ENCODE peak calls at places on chromosome 3, in ten cellular contexts. S is colonic mucosa; T is GM10248; F is AG09309; N is neural progenitor cell; O is B cell; J is hepatocyte; W is CD8-positive, alpha-beta T cell; R is left lung; U is fibroblast of the aortic adventitia. H is an unnamed sample.

GRCh38 chr3:46096336-46096735 is 69.1 kb upstream of the XCR1 start:
- DNase-seq in S (no peak), T (no peak), F (no peak), N (no peak), O (no peak), J (no peak), W (no peak), R (no peak), U (no peak), H (no peak)

GRCh38 chr3:9398715-9399708 is 1.6 kb downstream of the SETD5 start:
- DNase-seq in S (peak), T (peak), F (no peak), N (peak), O (no peak), J (peak), W (no peak), R (no peak), U (peak), H (peak)

GRCh38 chr3:29410660-29411405 is 130.0 kb downstream of the RBMS3 start:
- DNase-seq in S (no peak), T (no peak), F (no peak), N (no peak), O (no peak), J (no peak), W (no peak), R (no peak), U (no peak), H (no peak)

GRCh38 chr3:41148446-41148845 is 50.9 kb upstream of the CTNNB1 start:
- DNase-seq in S (no peak), T (no peak), F (no peak), N (no peak), O (no peak), J (no peak), W (no peak), R (no peak), U (no peak), H (no peak)

GRCh38 chr3:58041826-58042324 is 33.7 kb downstream of the FLNB start:
- DNase-seq in S (no peak), T (peak), F (peak), N (peak), O (no peak), J (no peak), W (no peak), R (no peak), U (peak), H (peak)

GRCh38 chr3:99808163-99808794 is 9.4 kb upstream of the CMSS1 start:
- DNase-seq in S (peak), T (peak), F (peak), N (peak), O (peak), J (peak), W (no peak), R (no peak), U (peak), H (peak)

GRCh38 chr3:32818431-32819085 is 761 bp downstream of the TRIM71 start:
- DNase-seq in S (no peak), T (no peak), F (no peak), N (peak), O (peak), J (peak), W (no peak), R (no peak), U (no peak), H (peak)

GRCh38 chr3:195100903-195101591 is 169.9 kb downstream of the XXYLT1 start:
- DNase-seq in S (no peak), T (peak), F (peak), N (no peak), O (peak), J (no peak), W (no peak), R (peak), U (peak), H (peak)

GRCh38 chr3:31614162-31614921 is 81.6 kb downstream of the STT3B start:
- DNase-seq in S (no peak), T (no peak), F (no peak), N (no peak), O (no peak), J (no peak), W (no peak), R (no peak), U (no peak), H (no peak)

GRCh38 chr3:35648347-35648746 is 9.0 kb downstream of the ARPP21 start:
- DNase-seq in S (no peak), T (no peak), F (no peak), N (no peak), O (no peak), J (no peak), W (no peak), R (no peak), U (peak), H (no peak)

GRCh38 chr3:113685124-113685523 is 11.3 kb downstream of the USF3 start:
- DNase-seq in S (no peak), T (no peak), F (no peak), N (no peak), O (no peak), J (no peak), W (no peak), R (no peak), U (no peak), H (no peak)

GRCh38 chr3:64229903-64230302 is 4.6 kb upstream of the PRICKLE2 start:
- DNase-seq in S (no peak), T (no peak), F (no peak), N (no peak), O (no peak), J (no peak), W (no peak), R (no peak), U (no peak), H (no peak)

GRCh38 chr3:63753567-63753966 is 65.5 kb upstream of the C3orf49 start:
- DNase-seq in S (no peak), T (no peak), F (no peak), N (peak), O (no peak), J (peak), W (no peak), R (no peak), U (peak), H (no peak)

GRCh38 chr3:64451283-64452012 is 226.2 kb upstream of the PRICKLE2 start:
- DNase-seq in S (no peak), T (no peak), F (no peak), N (no peak), O (no peak), J (no peak), W (no peak), R (no peak), U (no peak), H (no peak)

GRCh38 chr3:130849111-130849552 is 44.8 kb upstream of the ATP2C1 start:
- DNase-seq in S (peak), T (no peak), F (no peak), N (no peak), O (no peak), J (no peak), W (no peak), R (peak), U (no peak), H (no peak)

GRCh38 chr3:20904674-20905073 is 718.7 kb upstream of the SGO1 start:
- DNase-seq in S (no peak), T (no peak), F (no peak), N (peak), O (no peak), J (no peak), W (no peak), R (no peak), U (no peak), H (no peak)

GRCh38 chr3:120302361-120302760 is 17.3 kb upstream of the GPR156 start:
- DNase-seq in S (no peak), T (no peak), F (no peak), N (no peak), O (no peak), J (no peak), W (no peak), R (no peak), U (peak), H (no peak)

GRCh38 chr3:103499132-103499885 is 1064.5 kb downstream of the ZPLD1 start:
- DNase-seq in S (no peak), T (no peak), F (peak), N (no peak), O (no peak), J (no peak), W (no peak), R (no peak), U (no peak), H (no peak)

GRCh38 chr3:51637941-51638471 is 33.0 kb upstream of the TEX264 start:
- DNase-seq in S (peak), T (peak), F (peak), N (peak), O (peak), J (peak), W (peak), R (no peak), U (peak), H (peak)

GRCh38 chr3:194233150-194233549 is 97.2 kb downstream of the HES1 start:
- DNase-seq in S (no peak), T (no peak), F (no peak), N (no peak), O (no peak), J (no peak), W (no peak), R (no peak), U (no peak), H (no peak)

GRCh38 chr3:127544151-127544805 is 46.3 kb downstream of the TPRA1 start:
- DNase-seq in S (peak), T (peak), F (peak), N (peak), O (peak), J (peak), W (peak), R (peak), U (peak), H (peak)

GRCh38 chr3:51683566-51683965 is 12.5 kb downstream of the TEX264 start:
- DNase-seq in S (no peak), T (no peak), F (no peak), N (no peak), O (no peak), J (no peak), W (peak), R (no peak), U (no peak), H (no peak)

GRCh38 chr3:194296448-194296831 is 54.7 kb downstream of the CPN2 start:
- DNase-seq in S (no peak), T (no peak), F (no peak), N (peak), O (no peak), J (peak), W (no peak), R (no peak), U (peak), H (no peak)

GRCh38 chr3:111621535-111621934 is 26.4 kb upstream of the ZBED2 start:
- DNase-seq in S (no peak), T (no peak), F (no peak), N (peak), O (no peak), J (no peak), W (peak), R (no peak), U (no peak), H (no peak)

DNA sequence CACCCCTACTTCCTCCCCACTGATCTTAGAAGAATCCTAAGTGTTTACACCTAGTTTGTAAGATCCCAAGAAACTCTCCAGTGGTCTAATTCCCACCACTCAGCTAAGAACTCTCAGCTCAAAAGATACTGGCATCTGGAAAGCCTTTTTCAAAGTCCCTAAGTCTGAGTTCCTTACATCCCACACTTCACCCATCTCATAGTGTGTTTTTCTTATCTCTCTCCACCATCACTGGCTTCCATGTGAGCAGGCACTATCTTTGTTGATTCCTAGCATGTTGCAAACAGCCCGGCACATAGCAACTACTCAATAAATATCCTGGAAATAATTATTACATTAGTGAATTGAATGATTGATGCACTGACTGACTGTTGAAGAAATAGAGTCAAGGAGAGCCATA is 173.7 kb downstream of the FHIT start:
- DNase-seq in S (no peak), T (no peak), F (no peak), N (no peak), O (no peak), J (no peak), W (no peak), R (no peak), U (no peak), H (no peak)
- TF ChIP-seq CTCF in S (no peak), T (no peak), F (no peak), N (no peak), O (no peak), J (no peak), W (no peak), R (no peak), U (no peak), H (no peak)

GRCh38 chr3:196292281-196292923 is 4.9 kb upstream of the PCYT1A start:
- DNase-seq in S (no peak), T (peak), F (no peak), N (no peak), O (peak), J (no peak), W (no peak), R (no peak), U (no peak), H (peak)
- TF ChIP-seq CTCF in S (no peak), T (peak), F (no peak), N (no peak), O (no peak), J (no peak), W (no peak), R (no peak), U (no peak), H (peak)

DNA sequence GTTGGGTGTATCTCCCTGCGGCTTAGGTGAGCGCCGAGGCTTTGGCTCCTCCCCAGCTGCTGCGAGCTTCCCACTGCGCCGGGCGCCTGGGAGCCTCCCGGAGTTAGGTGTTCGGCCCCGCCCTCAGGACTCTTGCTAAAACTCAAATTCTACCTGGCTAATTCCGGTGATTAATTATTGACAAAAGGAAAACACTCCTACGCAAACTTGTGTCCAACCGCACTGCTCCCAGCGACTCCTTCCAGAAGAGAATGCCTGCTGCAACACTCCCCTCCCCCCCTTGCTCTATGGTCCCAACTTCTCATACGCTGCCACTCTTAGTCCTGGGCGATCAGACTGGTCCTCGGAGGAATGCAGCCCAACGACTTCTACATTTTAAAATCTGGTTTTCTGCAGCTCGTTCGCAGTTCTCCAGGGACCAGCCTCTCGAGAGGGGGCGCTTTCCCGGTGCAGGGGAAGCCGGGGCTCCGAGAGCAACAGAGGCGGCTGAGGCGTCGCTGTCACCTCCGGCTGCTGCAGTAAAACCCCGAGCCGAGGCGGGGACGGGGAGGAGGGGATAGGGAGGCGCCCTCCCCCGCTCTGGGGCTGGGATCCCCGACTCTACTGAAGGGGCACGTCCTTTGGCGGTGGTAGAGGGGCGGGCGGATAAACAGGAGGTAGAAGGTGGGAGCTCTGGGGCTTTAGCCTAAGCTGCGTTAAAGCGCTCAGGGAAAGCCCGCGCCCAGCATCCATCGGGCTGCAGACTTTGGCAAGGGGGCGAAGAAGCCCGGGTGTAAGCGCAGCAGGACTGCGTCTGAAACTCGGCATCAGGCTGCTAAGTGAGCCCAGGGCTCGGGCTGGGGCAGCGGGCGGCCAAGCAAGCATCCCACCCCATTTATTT is at the start of gene SPTSSB:
- DNase-seq in S (peak), T (peak), F (no peak), N (peak), O (peak), J (peak), W (peak), R (peak), U (no peak), H (peak)
- TF ChIP-seq CTCF in S (no peak), T (no peak), F (peak), N (peak), O (no peak), J (peak), W (no peak), R (no peak), U (peak), H (no peak)

DNA sequence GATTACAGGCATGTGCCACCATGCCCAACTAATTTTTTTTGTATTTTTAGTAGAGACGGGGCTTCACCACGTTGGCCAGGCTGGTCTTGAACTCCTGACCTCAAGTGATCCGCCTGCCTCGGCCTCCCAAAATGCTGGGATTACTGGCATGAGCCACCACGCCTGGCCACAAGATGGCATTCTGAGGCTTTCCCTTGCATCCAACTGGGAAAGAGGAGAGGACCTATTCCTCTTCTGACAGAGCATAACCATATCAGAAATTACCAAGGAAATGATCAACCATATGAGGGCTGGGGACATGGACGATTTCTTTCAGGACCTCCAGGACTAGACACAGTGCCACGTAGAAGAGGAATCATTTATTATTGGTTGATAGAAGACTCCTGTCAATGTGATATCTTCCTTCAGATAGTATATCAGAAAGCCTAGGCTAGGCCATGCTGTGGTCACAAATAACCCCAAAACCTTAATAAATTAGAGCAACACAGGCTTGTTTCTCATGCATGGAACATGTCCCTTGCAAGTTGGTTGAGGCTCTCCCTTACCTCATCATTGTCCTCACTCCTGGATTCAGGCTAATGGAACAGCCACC is 372.3 kb upstream of the IL12A start:
- DNase-seq in S (peak), T (no peak), F (no peak), N (peak), O (no peak), J (peak), W (no peak), R (no peak), U (peak), H (no peak)
- TF ChIP-seq CTCF in S (peak), T (no peak), F (peak), N (peak), O (no peak), J (peak), W (no peak), R (peak), U (peak), H (no peak)

DNA sequence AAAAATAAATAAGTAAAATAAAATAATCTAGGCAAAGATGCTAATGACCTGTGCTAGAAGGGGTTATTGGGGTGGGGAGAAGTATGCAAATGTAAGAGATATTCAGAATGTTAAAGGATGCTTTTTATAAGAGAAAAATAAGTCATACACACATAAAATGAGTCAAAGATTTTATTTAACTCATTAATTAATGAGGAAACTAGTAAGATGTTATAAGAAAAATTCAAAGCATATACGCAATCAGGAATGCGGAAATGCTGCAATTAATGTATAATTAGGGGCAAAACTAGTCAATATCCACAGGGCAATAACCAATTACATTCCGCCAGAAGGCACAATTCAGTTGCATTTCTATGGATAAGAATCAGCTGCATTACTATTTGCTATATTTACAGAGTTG is 30.1 kb downstream of the MAP3K13 start:
- DNase-seq in S (no peak), T (no peak), F (no peak), N (no peak), O (no peak), J (no peak), W (no peak), R (no peak), U (no peak), H (no peak)
- TF ChIP-seq CTCF in S (no peak), T (no peak), F (no peak), N (no peak), O (no peak), J (no peak), W (no peak), R (no peak), U (no peak), H (no peak)

GRCh38 chr3:107217161-107217560 is 160.1 kb upstream of the CCDC54 start:
- DNase-seq in S (no peak), T (no peak), F (peak), N (no peak), O (no peak), J (no peak), W (no peak), R (no peak), U (peak), H (no peak)
- TF ChIP-seq CTCF in S (no peak), T (no peak), F (no peak), N (no peak), O (no peak), J (no peak), W (no peak), R (no peak), U (no peak), H (no peak)

H was measured in GM20000.